ENCODE peak calls at places on chromosomes 5 and 9, in eight cellular contexts. B is prostate gland, J is uterus, M is right lobe of liver, U is tibial nerve, Q is A549, T is transverse colon, Z is H1. I is an unnamed sample.

GRCh38 chr5:139856694-139857093 is 61.1 kb downstream of the PSD2 start:
- DNase-seq in B (no peak), J (no peak), M (no peak), U (no peak), Q (no peak), T (no peak), Z (no peak), I (no peak)

GRCh38 chr9:125235805-125236534 is 5.2 kb downstream of the HSPA5 start:
- DNase-seq in B (no peak), J (no peak), M (no peak), U (no peak), Q (no peak), T (no peak), Z (no peak), I (no peak)

GRCh38 chr5:56971275-56971674 is 19.4 kb upstream of the MIER3 start:
- DNase-seq in B (no peak), J (no peak), M (no peak), U (no peak), Q (no peak), T (no peak), Z (no peak), I (no peak)

GRCh38 chr5:72612810-72613209 is 105.6 kb upstream of the ZNF366 start:
- DNase-seq in B (no peak), J (no peak), M (no peak), U (no peak), Q (no peak), T (no peak), Z (no peak), I (no peak)

GRCh38 chr5:160169326-160169725 is 50.1 kb upstream of the PWWP2A start:
- DNase-seq in B (no peak), J (peak; percentile 27), M (no peak), U (no peak), Q (no peak), T (no peak), Z (no peak), I (no peak)

GRCh38 chr9:128215491-128216404 is 12.6 kb downstream of the DNM1 start:
- DNase-seq in B (no peak), J (peak; percentile 69), M (no peak), U (no peak), Q (no peak), T (no peak), Z (no peak), I (no peak)

GRCh38 chr5:74063346-74063745 is 437.4 kb downstream of the ARHGEF28 start:
- DNase-seq in B (no peak), J (no peak), M (no peak), U (no peak), Q (no peak), T (no peak), Z (no peak), I (no peak)

GRCh38 chr9:110059461-110059860 is 148.5 kb downstream of the C9orf152 start:
- DNase-seq in B (no peak), J (peak; percentile 30), M (peak; percentile 73), U (no peak), Q (no peak), T (no peak), Z (no peak), I (no peak)

GRCh38 chr9:114633452-114634089 is 22.5 kb downstream of the TMEM268 start:
- DNase-seq in B (no peak), J (no peak), M (no peak), U (no peak), Q (no peak), T (no peak), Z (no peak), I (no peak)

GRCh38 chr9:14372437-14373318 is 58.7 kb upstream of the NFIB start:
- DNase-seq in B (no peak), J (peak; percentile 40), M (no peak), U (no peak), Q (peak; percentile 52), T (no peak), Z (no peak), I (no peak)

GRCh38 chr5:172487671-172488070 is 33.3 kb upstream of the SH3PXD2B start:
- DNase-seq in B (no peak), J (no peak), M (no peak), U (no peak), Q (no peak), T (no peak), Z (no peak), I (peak; percentile 27)

GRCh38 chr5:129460951-129461815 is 1.1 kb downstream of the ADAMTS19 start:
- DNase-seq in B (peak; percentile 5), J (peak; percentile 72), M (peak; percentile 48), U (no peak), Q (peak; percentile 28), T (peak; percentile 45), Z (peak; percentile 84), I (no peak)

GRCh38 chr9:37495571-37495970 is 9.8 kb downstream of the POLR1E start:
- DNase-seq in B (no peak), J (no peak), M (no peak), U (no peak), Q (no peak), T (no peak), Z (no peak), I (no peak)

GRCh38 chr5:137693951-137694721 is 41.8 kb downstream of the KLHL3 start:
- DNase-seq in B (no peak), J (no peak), M (no peak), U (no peak), Q (no peak), T (no peak), Z (no peak), I (no peak)

GRCh38 chr9:2718001-2718697 is 839 bp downstream of the KCNV2 start:
- DNase-seq in B (no peak), J (no peak), M (no peak), U (no peak), Q (no peak), T (no peak), Z (no peak), I (no peak)

GRCh38 chr5:54761213-54761701 is 224.1 kb downstream of the ESM1 start:
- DNase-seq in B (no peak), J (peak; percentile 66), M (no peak), U (peak; percentile 23), Q (no peak), T (no peak), Z (no peak), I (no peak)

GRCh38 chr9:5073701-5074100 is 88.6 kb downstream of the JAK2 start:
- DNase-seq in B (no peak), J (no peak), M (no peak), U (no peak), Q (no peak), T (no peak), Z (no peak), I (no peak)

GRCh38 chr5:134975078-134975715 is 7.5 kb downstream of the CATSPER3 start:
- DNase-seq in B (no peak), J (no peak), M (no peak), U (no peak), Q (no peak), T (no peak), Z (no peak), I (no peak)

GRCh38 chr9:109821711-109822110 is 41.7 kb downstream of the PALM2AKAP2 start:
- DNase-seq in B (no peak), J (no peak), M (no peak), U (no peak), Q (no peak), T (no peak), Z (no peak), I (no peak)

DNA sequence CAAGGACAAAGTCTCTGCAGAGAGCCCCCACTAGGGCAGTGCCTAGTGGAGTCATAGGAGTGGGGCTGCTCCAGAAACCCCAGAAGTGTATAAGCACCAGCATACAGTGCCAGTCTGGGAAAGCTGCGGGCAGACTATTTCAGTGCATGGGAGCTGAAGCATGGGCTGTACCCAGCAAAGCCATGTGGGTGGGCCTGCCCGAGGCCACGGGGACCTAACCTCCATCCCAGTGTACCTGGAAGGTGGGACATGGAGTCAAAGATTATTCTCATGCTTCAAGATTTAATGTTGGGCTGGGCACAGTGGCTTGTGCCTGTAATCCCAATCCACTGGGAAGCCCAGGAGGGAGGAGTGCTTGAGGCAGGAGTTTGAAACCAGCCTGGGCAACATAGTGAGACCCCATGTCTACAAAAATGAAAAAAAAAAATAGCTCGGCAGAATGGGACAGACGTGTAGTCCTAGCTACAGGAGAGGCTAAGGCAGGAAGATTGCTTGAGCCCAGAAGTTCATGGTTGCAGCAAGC is 36.7 kb downstream of the PTPDC1 start:
- DNase-seq in B (no peak), J (no peak), M (no peak), U (no peak), Q (no peak), T (no peak), Z (no peak), I (no peak)
- H3K27ac ChIP-seq in B (no peak overlapping the region), J (no peak overlapping the region), M (no peak overlapping the region), U (no peak overlapping the region), Q (no peak overlapping the region), T (no peak overlapping the region), Z (no peak overlapping the region), I (no peak overlapping the region)

GRCh38 chr5:37248970-37249819 is at the start of gene CPLANE1:
- DNase-seq in B (peak; percentile 55), J (peak; percentile 73), M (peak; percentile 81), U (peak; percentile 39), Q (peak; percentile 56), T (peak; percentile 72), Z (peak; percentile 88), I (peak; percentile 86)
- TF ChIP-seq POLR2A in B (peak; percentile 48), J (peak; percentile 30), M (peak; percentile 63), U (peak; percentile 72), Q (peak; percentile 92), T (peak; percentile 68), Z (peak; percentile 74), I (no peak)

DNA sequence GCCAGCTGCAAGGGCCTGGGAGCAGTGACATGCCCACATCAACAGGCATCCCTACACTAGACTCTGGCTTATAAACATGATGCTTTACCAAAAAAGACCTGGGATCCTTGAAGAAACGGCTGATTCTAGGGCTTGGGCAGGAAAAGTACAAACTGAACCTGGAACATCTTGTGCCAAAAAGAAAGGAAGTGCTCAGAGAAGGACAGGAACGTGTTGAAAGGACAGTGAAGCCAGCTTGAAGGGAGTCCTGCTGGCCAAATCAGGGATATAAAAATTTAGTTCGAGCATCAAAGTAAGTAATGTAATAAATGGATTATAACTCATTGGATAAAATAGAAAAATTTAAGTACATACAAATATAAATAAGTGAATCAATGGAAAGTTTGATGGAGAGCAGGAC is 58.1 kb downstream of the ALDH7A1 start:
- DNase-seq in B (no peak), J (no peak), M (no peak), U (no peak), Q (no peak), T (no peak), Z (peak; percentile 22), I (no peak)
- H3K27ac ChIP-seq in B (peak overlapping the region; percentile 3), J (peak overlapping the region; percentile 34), M (no peak overlapping the region), U (no peak overlapping the region), Q (no peak overlapping the region), T (peak overlapping the region; percentile 21), Z (no peak overlapping the region), I (no peak overlapping the region)

GRCh38 chr9:107313555-107314096 is 30.5 kb downstream of the RAD23B start:
- DNase-seq in B (no peak), J (no peak), M (no peak), U (no peak), Q (no peak), T (no peak), Z (no peak), I (no peak)

GRCh38 chr9:107314763-107315162 is 31.7 kb downstream of the RAD23B start:
- DNase-seq in B (no peak), J (no peak), M (no peak), U (no peak), Q (no peak), T (no peak), Z (no peak), I (no peak)

GRCh38 chr9:107312651-107313050 is 29.6 kb downstream of the RAD23B start:
- DNase-seq in B (no peak), J (no peak), M (no peak), U (no peak), Q (no peak), T (no peak), Z (no peak), I (no peak)

GRCh38 chr9:107322643-107323042 is 39.6 kb downstream of the RAD23B start:
- DNase-seq in B (no peak), J (no peak), M (no peak), U (no peak), Q (no peak), T (no peak), Z (no peak), I (no peak)

GRCh38 chr9:107316795-107317661 is 33.9 kb downstream of the RAD23B start:
- DNase-seq in B (no peak), J (no peak), M (no peak), U (no peak), Q (no peak), T (no peak), Z (no peak), I (no peak)
- TF ChIP-seq POLR2A in B (no peak), J (no peak), M (no peak), U (no peak), Q (no peak), T (no peak), Z (no peak), I (no peak)

I was measured in suprapubic skin.